ENCODE peak calls at places on chromosome 4, in four cellular contexts. L, N, H and S are unnamed samples. For H3K4me1, the result is how much of the 10 kb centered on the place peaks cover.

GRCh38 chr4:135834471-135834870 is 1632.9 kb upstream of the PABPC4L start:
- DNase-seq in N (no peak), L (no peak), H (no peak), S (no peak)

GRCh38 chr4:2794707-2795557 is 2.0 kb downstream of the SH3BP2 start:
- DNase-seq in N (no peak), H (no peak), L (no peak), S (no peak)

GRCh38 chr4:3307891-3308575 is 15.2 kb downstream of the RGS12 start:
- DNase-seq in L (no peak), H (no peak), N (no peak), S (no peak)

GRCh38 chr4:10732235-10732975 is 47.8 kb upstream of the CLNK start:
- DNase-seq in N (no peak), L (no peak), H (peak), S (no peak)

GRCh38 chr4:112093636-112094202 is 51.5 kb upstream of the FAM241A start:
- DNase-seq in H (no peak), L (no peak), N (no peak), S (no peak)

GRCh38 chr4:82648356-82648755 is 86.6 kb upstream of the TMEM150C start:
- DNase-seq in H (no peak), L (no peak), N (no peak), S (no peak)

GRCh38 chr4:105666693-105667092 is 41.8 kb downstream of the INTS12 start:
- DNase-seq in H (no peak), L (no peak), N (no peak), S (no peak)

GRCh38 chr4:1582227-1582626 is 101.9 kb downstream of the FAM53A start:
- DNase-seq in H (no peak), N (no peak), L (no peak), S (no peak)

GRCh38 chr4:40865696-40866095 is 115.9 kb downstream of the NSUN7 start:
- DNase-seq in H (no peak), N (no peak), L (no peak), S (no peak)

GRCh38 chr4:37510626-37511025 is 175.6 kb downstream of the RELL1 start:
- DNase-seq in L (no peak), N (no peak), H (no peak), S (no peak)

GRCh38 chr4:150722908-150723362 is 141.0 kb downstream of the MAB21L2 start:
- DNase-seq in H (no peak), L (no peak), N (no peak), S (no peak)

GRCh38 chr4:186023975-186024374 is 45.0 kb upstream of the TLR3 start:
- DNase-seq in N (no peak), H (no peak), L (no peak), S (no peak)

GRCh38 chr4:103012085-103012484 is 7.4 kb downstream of the SLC9B1 start:
- DNase-seq in H (no peak), L (no peak), N (no peak), S (no peak)

GRCh38 chr4:766152-766515 is 59.8 kb downstream of the CPLX1 start:
- DNase-seq in H (no peak), L (no peak), N (no peak), S (no peak)

GRCh38 chr4:29423836-29424721 is 1296.1 kb upstream of the PCDH7 start:
- DNase-seq in L (no peak), H (no peak), N (no peak), S (no peak)

GRCh38 chr4:152014280-152014679 is 253.5 kb upstream of the GATB start:
- DNase-seq in N (no peak), L (no peak), H (peak), S (no peak)

GRCh38 chr4:26503427-26503826 is 13.1 kb upstream of the CCKAR start:
- DNase-seq in N (no peak), H (no peak), L (no peak), S (no peak)

GRCh38 chr4:38805530-38806145 is 1.0 kb upstream of the TLR1 start:
- DNase-seq in N (no peak), L (no peak), H (peak), S (no peak)
- TF ChIP-seq SUZ12 in N (no peak), L (no peak), H (no peak), S (no peak)

DNA sequence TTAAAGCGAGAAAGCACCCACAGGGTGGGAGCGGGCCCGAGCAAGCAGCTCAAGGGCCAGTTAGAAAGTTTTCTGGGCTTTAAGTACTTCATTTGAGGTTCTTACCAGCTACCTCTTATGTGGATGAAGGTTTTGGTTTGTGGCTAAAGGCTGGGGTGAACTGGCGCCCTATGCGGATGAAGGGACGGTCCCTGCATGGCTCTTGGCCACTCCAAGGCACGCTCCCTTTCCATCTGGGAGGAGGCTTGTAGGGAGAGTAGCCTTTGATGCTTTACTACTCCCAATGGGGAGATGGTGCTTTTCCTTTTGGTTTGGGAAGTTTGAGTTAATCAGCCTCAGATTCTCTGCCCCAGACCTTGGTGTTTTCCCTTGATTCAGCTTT is 17.7 kb downstream of the MRFAP1 start:
- DNase-seq in H (no peak), N (no peak), L (no peak), S (no peak)
- H3K4me3 ChIP-seq in H (no peak), N (no peak), L (peak), S (no peak)

GRCh38 chr4:181770971-181771370 is 472.2 kb upstream of the TENM3 start:
- DNase-seq in N (no peak), L (no peak), H (no peak), S (no peak)

GRCh38 chr4:181777518-181777917 is 465.7 kb upstream of the TENM3 start:
- DNase-seq in N (no peak), L (no peak), H (no peak), S (no peak)

GRCh38 chr4:181776655-181777054 is 466.5 kb upstream of the TENM3 start:
- DNase-seq in L (no peak), N (no peak), H (no peak), S (no peak)

GRCh38 chr4:181775298-181775697 is 467.9 kb upstream of the TENM3 start:
- DNase-seq in H (no peak), N (no peak), L (no peak), S (no peak)
- H3K4me1 ChIP-seq in H (under half), N (under half), L (under half), S (under half)

DNA sequence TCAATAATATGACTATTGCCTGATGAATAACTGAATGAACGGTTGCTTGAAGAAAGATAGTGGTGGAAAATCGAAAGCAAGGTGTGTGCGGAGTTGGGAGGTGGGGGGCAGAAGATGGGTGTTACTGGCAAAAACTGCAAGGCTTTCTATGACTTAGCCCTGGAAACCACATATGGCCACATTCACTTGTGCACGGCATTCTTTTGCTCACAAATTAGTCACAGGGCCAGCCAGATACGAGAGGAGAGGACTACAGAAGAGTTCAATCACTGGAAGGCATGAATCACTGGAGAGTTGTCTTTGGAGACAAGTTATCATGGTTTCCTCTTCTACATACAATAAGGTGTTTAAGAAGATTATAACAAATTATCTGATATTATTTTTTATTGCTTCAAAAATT is 626.5 kb upstream of the CPEB2 start:
- DNase-seq in H (no peak), L (no peak), N (no peak), S (no peak)
- TF ChIP-seq SUZ12 in H (no peak), L (no peak), N (no peak), S (no peak)

GRCh38 chr4:94758141-94758699 is 465 bp downstream of the BMPR1B start:
- DNase-seq in N (no peak), L (no peak), H (no peak), S (no peak)
- H3K4me3 ChIP-seq in N (no peak), L (peak), H (no peak), S (peak)

GRCh38 chr4:15694431-15694830 is 8.4 kb upstream of the BST1 start:
- DNase-seq in H (no peak), N (no peak), L (no peak), S (no peak)

GRCh38 chr4:15690020-15690809 is 8.6 kb downstream of the FAM200B start:
- DNase-seq in H (no peak), N (peak), L (no peak), S (peak)

GRCh38 chr4:15689540-15689939 is 7.9 kb downstream of the FAM200B start:
- DNase-seq in H (no peak), L (no peak), N (no peak), S (no peak)

GRCh38 chr4:15688056-15688455 is 6.4 kb downstream of the FAM200B start:
- DNase-seq in L (no peak), N (no peak), H (no peak), S (no peak)

GRCh38 chr4:15691346-15692140 is 9.9 kb downstream of the FAM200B start:
- DNase-seq in N (peak), L (no peak), H (no peak), S (no peak)
- H3K4me1 ChIP-seq in N (under half), L (under half), H (under half), S (under half)

DNA sequence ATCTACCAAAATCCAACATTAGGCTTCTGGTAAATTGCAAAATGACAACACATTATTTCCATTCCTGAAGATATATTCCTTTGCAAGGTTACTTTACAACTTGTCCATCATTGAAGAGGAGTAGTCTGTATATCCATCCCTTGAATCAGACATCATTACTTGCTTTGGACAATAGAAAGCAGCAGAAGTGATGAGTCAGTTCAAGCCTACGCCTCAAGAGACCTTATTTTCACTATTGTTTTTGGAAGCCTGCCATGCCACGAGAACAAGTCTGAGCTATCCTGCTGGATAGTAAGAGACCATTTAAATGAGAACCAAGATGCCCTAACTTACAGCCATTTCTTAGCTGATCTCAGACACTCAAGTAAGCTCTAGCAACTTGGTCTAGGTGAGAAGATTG is 246.0 kb upstream of the HHIP start:
- DNase-seq in L (no peak), N (no peak), H (no peak), S (no peak)
- TF ChIP-seq SUZ12 in L (no peak), N (no peak), H (no peak), S (no peak)

GRCh38 chr4:173262363-173262762 is 71.8 kb downstream of the HMGB2 start:
- DNase-seq in N (no peak), H (no peak), L (no peak), S (no peak)

GRCh38 chr4:173261052-173261451 is 73.1 kb downstream of the HMGB2 start:
- DNase-seq in H (no peak), L (no peak), N (no peak), S (no peak)

GRCh38 chr4:173264245-173264959 is 69.8 kb downstream of the HMGB2 start:
- DNase-seq in N (no peak), L (no peak), H (no peak), S (no peak)

GRCh38 chr4:173269280-173269679 is 64.9 kb downstream of the HMGB2 start:
- DNase-seq in L (no peak), N (no peak), H (no peak), S (no peak)

DNA sequence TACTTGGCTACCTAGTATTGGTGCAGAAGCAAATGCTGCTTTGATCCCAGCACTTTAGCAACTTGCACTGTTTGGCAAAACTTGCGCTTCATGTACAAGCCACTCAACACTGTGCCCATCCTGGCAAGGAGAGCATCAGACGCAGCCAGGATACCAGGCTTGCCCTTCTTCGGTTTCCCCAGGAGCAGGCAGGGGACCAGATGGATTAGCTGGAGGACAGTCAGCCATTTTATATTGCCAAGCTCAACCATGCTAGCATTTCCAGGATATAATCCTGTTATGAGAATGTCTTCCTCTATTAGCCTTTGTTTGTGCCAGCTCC is 69.2 kb downstream of the HMGB2 start:
- DNase-seq in N (no peak), H (no peak), L (no peak), S (no peak)
- H3K4me3 ChIP-seq in N (no peak), H (no peak), L (no peak), S (no peak)

GRCh38 chr4:145047151-145047550 is 50.8 kb downstream of the ANAPC10 start:
- DNase-seq in N (no peak), L (no peak), H (peak), S (no peak)
- H3K4me1 ChIP-seq in N (under half), L (under half), H (under half), S (under half)

GRCh38 chr4:54120517-54120916 is 20.6 kb downstream of the GSX2 start:
- DNase-seq in N (no peak), H (no peak), L (no peak), S (no peak)

GRCh38 chr4:54118850-54119589 is 19.1 kb downstream of the GSX2 start:
- DNase-seq in H (no peak), L (no peak), N (no peak), S (no peak)
- TF ChIP-seq SUZ12 in H (no peak), L (no peak), N (no peak), S (no peak)